ENCODE peak calls at places on chromosomes 5 and 9, in six cellular contexts. N, X, K, M, R and Q are unnamed samples. For H3K4me1, the result is how much of the 10 kb centered on the place peaks cover.

GRCh38 chr9:131530546-131530929 is 525 bp downstream of the UCK1 start:
- DNase-seq in R (no peak), N (peak), K (no peak), X (peak), M (peak), Q (no peak)

GRCh38 chr9:70525553-70525952 is 111.1 kb upstream of the KLF9 start:
- DNase-seq in M (no peak), K (no peak), N (no peak), X (no peak), R (no peak), Q (no peak)

GRCh38 chr5:3025392-3025791 is 273.9 kb upstream of the IRX2 start:
- DNase-seq in X (no peak), R (no peak), M (peak), K (no peak), N (no peak), Q (no peak)

GRCh38 chr5:78972654-78973428 is 12.3 kb downstream of the ARSB start:
- DNase-seq in K (no peak), R (no peak), N (peak), X (no peak), M (no peak), Q (no peak)

GRCh38 chr5:120960510-120960909 is 496.4 kb downstream of the PRR16 start:
- DNase-seq in N (no peak), R (no peak), X (no peak), M (no peak), K (no peak), Q (no peak)

GRCh38 chr5:169649486-169649885 is 12.4 kb downstream of the DOCK2 start:
- DNase-seq in K (no peak), X (no peak), M (no peak), R (no peak), N (no peak), Q (no peak)

GRCh38 chr5:179254638-179255271 is 90.5 kb downstream of the ADAMTS2 start:
- DNase-seq in M (no peak), N (no peak), K (no peak), X (no peak), R (no peak), Q (no peak)

GRCh38 chr9:123469231-123469630 is 113.2 kb downstream of the CRB2 start:
- DNase-seq in N (no peak), X (no peak), R (no peak), M (no peak), K (no peak), Q (no peak)

GRCh38 chr5:157273131-157273556 is 7.2 kb downstream of the CYFIP2 start:
- DNase-seq in K (no peak), R (no peak), M (peak), X (no peak), N (no peak), Q (no peak)

GRCh38 chr5:140564196-140565023 is at the start of the genes APBB3 and SLC35A4:
- DNase-seq in N (peak), K (peak), X (peak), R (peak), M (peak), Q (peak)

GRCh38 chr9:126556560-126557250 is 57.0 kb upstream of the LMX1B start:
- DNase-seq in K (no peak), N (no peak), M (no peak), X (no peak), R (no peak), Q (no peak)

GRCh38 chr5:34930527-34930844 is 1.1 kb downstream of the DNAJC21 start:
- DNase-seq in K (no peak), N (no peak), M (no peak), R (no peak), X (no peak), Q (no peak)

GRCh38 chr5:169298193-169298592 is 2.7 kb downstream of the SLIT3 start:
- DNase-seq in X (no peak), K (no peak), R (no peak), M (no peak), N (no peak), Q (no peak)

GRCh38 chr9:83701769-83702168 is 6.0 kb downstream of the UBQLN1 start:
- DNase-seq in X (no peak), N (no peak), K (no peak), R (no peak), M (no peak), Q (no peak)

GRCh38 chr5:171999877-172000276 is 6.6 kb downstream of the FBXW11 start:
- DNase-seq in R (no peak), K (no peak), N (no peak), M (no peak), X (no peak), Q (no peak)

GRCh38 chr5:109643951-109644350 is 45.8 kb upstream of the MAN2A1 start:
- DNase-seq in K (no peak), X (no peak), N (no peak), M (no peak), R (no peak), Q (no peak)

GRCh38 chr5:55917402-55918096 is 66.4 kb downstream of the IL31RA start:
- DNase-seq in R (no peak), K (no peak), M (no peak), X (peak), N (no peak), Q (no peak)

GRCh38 chr5:65338606-65339151 is 143.0 kb downstream of the ADAMTS6 start:
- DNase-seq in N (no peak), R (no peak), K (no peak), X (no peak), M (no peak), Q (no peak)

GRCh38 chr5:82620957-82621600 is 342.9 kb upstream of the RPS23 start:
- DNase-seq in M (no peak), N (no peak), R (no peak), K (no peak), X (no peak), Q (no peak)

GRCh38 chr9:35338086-35338485 is 151.8 kb upstream of the RUSC2 start:
- DNase-seq in X (no peak), R (no peak), N (no peak), M (peak), K (no peak), Q (no peak)

GRCh38 chr5:140114341-140115185 is 654 bp downstream of the PURA start:
- DNase-seq in R (no peak), X (no peak), K (no peak), N (peak), M (peak), Q (no peak)

GRCh38 chr9:123473226-123473625 is 117.2 kb downstream of the CRB2 start:
- DNase-seq in X (no peak), K (no peak), N (peak), R (no peak), M (no peak), Q (no peak)

GRCh38 chr5:41558295-41558694 is 47.9 kb upstream of the PLCXD3 start:
- DNase-seq in R (no peak), K (no peak), M (no peak), X (no peak), N (no peak), Q (no peak)

GRCh38 chr5:160485364-160486010 is 63.8 kb downstream of the PTTG1 start:
- DNase-seq in R (no peak), M (no peak), N (no peak), K (no peak), X (no peak), Q (no peak)

GRCh38 chr9:22731786-22732185 is 285.2 kb downstream of the DMRTA1 start:
- DNase-seq in X (no peak), K (no peak), N (no peak), M (no peak), R (no peak), Q (no peak)

GRCh38 chr9:129835860-129836223 is 584 bp downstream of the USP20 start:
- DNase-seq in M (peak), R (no peak), N (peak), X (no peak), K (no peak), Q (no peak)

GRCh38 chr5:142118421-142118686 is 9.8 kb downstream of the NDFIP1 start:
- DNase-seq in R (no peak), K (no peak), M (no peak), X (no peak), N (no peak), Q (no peak)

GRCh38 chr5:73694089-73694488 is 68.1 kb downstream of the ARHGEF28 start:
- DNase-seq in K (no peak), N (no peak), X (peak), R (no peak), M (no peak), Q (no peak)

GRCh38 chr5:155735388-155735787 is 591.6 kb upstream of the SGCD start:
- DNase-seq in R (no peak), K (no peak), N (no peak), M (no peak), X (no peak), Q (no peak)

GRCh38 chr9:79610019-79610760 is 38.4 kb downstream of the TLE4 start:
- DNase-seq in X (no peak), K (no peak), N (peak), R (no peak), M (no peak), Q (no peak)

GRCh38 chr5:56272765-56273164 is 39.6 kb upstream of the ANKRD55 start:
- DNase-seq in N (no peak), R (no peak), M (no peak), X (no peak), K (no peak), Q (no peak)

GRCh38 chr5:142319560-142320426 is 5.0 kb downstream of the SPRY4 start:
- DNase-seq in N (no peak), M (no peak), R (no peak), X (no peak), K (no peak), Q (no peak)

GRCh38 chr9:2340046-2340760 is 281.4 kb upstream of the VLDLR start:
- DNase-seq in M (no peak), K (no peak), R (no peak), X (no peak), N (no peak), Q (no peak)

GRCh38 chr5:115736004-115736689 is 80.3 kb downstream of the CDO1 start:
- DNase-seq in R (no peak), K (no peak), X (no peak), M (no peak), N (no peak), Q (no peak)
- H3K4me1 ChIP-seq in R (under half), K (under half), X (under half), M (under half), N (under half), Q (under half)

DNA sequence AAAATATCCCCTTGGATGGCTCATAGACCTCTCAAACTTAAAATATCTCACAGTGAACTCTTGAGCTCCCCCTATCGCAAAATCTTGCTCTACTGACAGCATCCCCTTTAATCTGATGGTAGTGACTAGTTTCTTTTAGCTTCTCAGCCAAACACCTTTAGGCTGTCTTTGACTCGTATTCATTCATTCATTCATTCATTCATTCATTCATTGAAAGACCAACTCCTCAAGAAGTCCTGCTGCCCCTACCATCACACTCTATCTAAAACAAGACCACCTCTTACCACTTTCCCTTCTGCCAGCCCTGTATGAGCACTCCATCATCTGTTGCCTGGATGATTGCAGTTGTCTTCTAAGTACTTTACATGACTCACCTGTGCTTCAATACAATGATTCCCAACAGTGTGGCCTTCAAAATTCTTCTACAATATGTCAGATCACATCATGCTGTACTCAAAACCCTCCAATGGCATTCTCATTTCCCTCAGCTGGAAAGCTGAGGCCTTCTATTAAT is 46.8 kb downstream of the ITGA2 start:
- DNase-seq in N (no peak), R (no peak), K (no peak), M (peak), X (no peak), Q (no peak)
- TF ChIP-seq CTCF in N (peak), R (peak), K (peak), M (no peak), X (peak), Q (peak)

DNA sequence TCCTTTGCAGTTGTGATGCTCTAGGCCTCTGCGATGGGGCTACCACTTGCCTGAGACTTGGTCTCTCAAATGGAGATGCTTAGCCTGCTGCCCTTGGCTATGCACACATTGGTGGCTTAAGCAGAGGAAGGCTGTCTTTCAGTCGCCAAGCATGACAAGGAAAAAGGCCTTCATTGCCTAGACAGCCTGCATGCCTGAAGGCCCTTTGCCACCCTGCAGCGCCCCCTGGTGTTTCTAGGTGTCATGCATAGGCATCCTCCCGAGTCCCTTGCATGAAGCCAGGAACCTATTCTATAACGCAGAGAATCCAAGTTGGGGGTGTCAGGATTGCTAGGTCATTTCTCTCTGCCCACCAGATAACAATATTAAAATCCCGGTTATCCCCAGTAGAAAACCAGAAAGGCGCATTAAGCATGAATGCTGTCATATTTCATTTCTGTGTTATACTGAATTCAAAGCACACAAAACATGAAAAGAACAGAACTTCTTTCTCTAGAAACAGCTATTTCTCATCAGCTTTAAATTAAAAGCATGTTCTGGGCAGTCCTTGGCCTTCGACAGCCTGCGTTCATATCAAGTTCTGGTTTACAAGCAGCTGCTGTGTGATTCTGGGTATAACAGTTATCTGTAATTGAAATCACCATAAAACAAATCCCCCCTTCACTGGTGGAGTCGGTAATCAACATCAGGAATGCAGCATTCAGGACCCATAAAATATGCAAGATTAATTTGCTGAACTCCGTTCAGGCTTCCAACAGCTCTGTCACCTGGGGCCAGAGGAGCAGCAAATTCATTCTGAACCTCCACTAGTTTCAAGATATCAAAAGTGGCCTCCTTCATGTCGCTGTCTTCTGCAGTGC is 59.7 kb upstream of the TRPC7 start:
- DNase-seq in M (peak), K (peak), R (peak), N (peak), X (peak), Q (peak)
- TF ChIP-seq SIN3A in M (no peak), K (no peak), R (no peak), N (no peak), X (no peak), Q (no peak)

GRCh38 chr5:119328753-119329602 is 26.8 kb upstream of the TNFAIP8 start:
- DNase-seq in M (peak), R (no peak), X (no peak), K (no peak), N (no peak), Q (no peak)
- H3K4me1 ChIP-seq in M (under half), R (under half), X (under half), K (under half), N (under half), Q (under half)

DNA sequence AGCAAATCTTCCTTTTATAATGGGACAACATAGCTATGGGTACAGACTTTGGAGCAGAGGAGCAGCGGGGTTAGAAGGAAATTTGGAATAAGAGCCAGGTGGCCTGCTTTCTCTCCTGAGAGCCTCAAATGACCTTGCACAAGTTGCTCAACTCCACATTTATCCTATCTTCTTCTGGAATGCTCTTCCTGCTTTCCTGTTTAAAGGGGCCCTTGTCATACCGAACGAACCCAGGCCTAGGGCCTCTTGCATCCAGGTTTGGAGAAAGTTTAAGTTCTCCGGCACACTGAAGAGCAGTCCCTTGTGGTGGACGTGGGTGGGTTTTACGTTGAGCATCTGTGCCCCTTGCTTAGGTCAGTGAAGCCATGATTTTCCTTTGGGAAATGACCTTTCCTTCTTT is 197.9 kb upstream of the NR3C1 start:
- DNase-seq in R (no peak), K (no peak), M (no peak), X (peak), N (no peak), Q (no peak)
- TF ChIP-seq CTCF in R (no peak), K (no peak), M (no peak), X (no peak), N (no peak), Q (no peak)

GRCh38 chr5:1011226-1011631 is 2.6 kb downstream of the NKD2 start:
- DNase-seq in M (peak), N (peak), R (no peak), K (no peak), X (peak), Q (no peak)
- TF ChIP-seq SIN3A in M (no peak), N (no peak), R (no peak), K (no peak), X (no peak), Q (no peak)

DNA sequence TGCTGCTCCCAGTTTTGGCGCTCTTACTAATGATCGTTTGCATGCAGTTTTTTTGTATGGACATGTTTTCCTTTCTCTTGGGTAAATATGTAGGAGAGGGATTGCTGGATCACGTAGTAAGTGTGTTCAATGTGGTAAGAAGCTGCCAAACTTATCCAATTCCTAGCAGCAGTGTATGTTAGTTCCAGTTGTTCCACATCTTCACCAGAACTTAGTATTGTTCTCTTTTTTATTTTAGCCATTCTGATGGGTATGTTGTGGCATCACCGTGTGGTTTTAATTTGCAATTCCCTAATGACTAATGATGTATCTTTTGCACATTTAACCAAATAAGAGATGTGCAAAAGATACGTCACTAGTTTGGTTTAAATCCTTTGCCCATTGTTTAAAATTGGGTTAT is 65.9 kb downstream of the IPPK start:
- DNase-seq in M (no peak), X (no peak), N (no peak), K (no peak), R (no peak), Q (no peak)
- H3K4me1 ChIP-seq in M (under half), X (half or more), N (under half), K (under half), R (under half), Q (under half)

GRCh38 chr5:9283473-9283872 is 262.4 kb downstream of the SEMA5A start:
- DNase-seq in K (no peak), R (no peak), N (no peak), M (no peak), X (no peak), Q (no peak)

GRCh38 chr5:9284272-9284671 is 261.6 kb downstream of the SEMA5A start:
- DNase-seq in N (peak), K (no peak), R (no peak), M (no peak), X (no peak), Q (no peak)

GRCh38 chr5:9284781-9285307 is 261.0 kb downstream of the SEMA5A start:
- DNase-seq in R (no peak), N (peak), X (no peak), K (no peak), M (no peak), Q (no peak)

GRCh38 chr5:9283021-9283420 is 262.9 kb downstream of the SEMA5A start:
- DNase-seq in N (no peak), R (no peak), M (no peak), X (no peak), K (no peak), Q (no peak)

DNA sequence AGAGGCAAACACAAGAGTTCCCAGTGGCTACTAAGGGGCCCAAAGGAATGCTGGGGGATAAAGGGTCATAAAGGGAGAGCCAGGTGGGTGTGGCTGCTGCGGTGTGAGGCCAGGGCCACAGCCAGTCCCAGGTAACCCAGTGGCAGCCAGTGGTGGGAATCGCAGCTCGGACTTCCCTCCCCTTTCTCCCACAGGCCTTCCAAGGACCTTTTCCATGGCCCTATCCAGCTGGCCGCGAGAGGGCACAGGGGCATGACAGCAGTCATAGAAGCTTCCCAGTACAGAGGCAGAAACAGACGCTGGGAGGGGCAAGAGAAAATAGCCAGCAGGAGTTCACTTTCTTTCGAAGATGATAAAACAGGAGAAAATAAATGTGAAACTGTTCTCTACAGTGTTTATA is 257.6 kb downstream of the SEMA5A start:
- DNase-seq in M (no peak), N (no peak), X (no peak), R (no peak), K (no peak), Q (no peak)
- TF ChIP-seq CTCF in M (no peak), N (no peak), X (no peak), R (no peak), K (no peak), Q (no peak)

GRCh38 chr5:80960531-80961375 is 590 bp downstream of the RASGRF2 start:
- DNase-seq in R (no peak), M (no peak), K (no peak), X (peak), N (peak), Q (no peak)
- TF ChIP-seq SIN3A in R (no peak), M (no peak), K (no peak), X (peak), N (no peak), Q (no peak)